ENCODE peak calls at places on chromosomes 12 and 14, in four cellular contexts. K, R, M and G are unnamed samples.

GRCh38 chr12:42584539-42585174 is 4.9 kb downstream of the PRICKLE1 start:
- DNase-seq in K (no peak), M (no peak), R (no peak), G (no peak)

GRCh38 chr12:72141381-72141780 is 130.8 kb upstream of the TRHDE start:
- DNase-seq in R (no peak), M (no peak), K (no peak), G (no peak)

GRCh38 chr12:114562654-114563053 is 121.3 kb downstream of the TBX3 start:
- DNase-seq in K (no peak), R (no peak), M (no peak), G (no peak)

GRCh38 chr14:68921049-68921448 is 58.1 kb downstream of the ACTN1 start:
- DNase-seq in R (no peak), M (no peak), K (no peak), G (no peak)

GRCh38 chr14:89027097-89027740 is 202.8 kb downstream of the TTC8 start:
- DNase-seq in M (peak; percentile 61), R (peak; percentile 51), K (peak; percentile 66), G (peak; percentile 54)

GRCh38 chr12:104643921-104644669 is 187.3 kb downstream of the CHST11 start:
- DNase-seq in R (no peak), M (peak; percentile 68), K (no peak), G (peak; percentile 10)

GRCh38 chr14:34374998-34375740 is 86.9 kb downstream of the SPTSSA start:
- DNase-seq in K (no peak), M (no peak), R (no peak), G (peak; percentile 88)

GRCh38 chr12:8038659-8039114 is 6.2 kb downstream of the FOXJ2 start:
- DNase-seq in R (no peak), M (peak; percentile 84), K (no peak), G (peak; percentile 51)

GRCh38 chr12:107317751-107318553 is 224.6 kb upstream of the CRY1 start:
- DNase-seq in K (peak; percentile 86), M (peak; percentile 75), R (peak; percentile 75), G (peak; percentile 93)

GRCh38 chr14:67453575-67454300 is 34.8 kb downstream of the TMEM229B start:
- DNase-seq in M (no peak), K (no peak), R (no peak), G (no peak)

GRCh38 chr12:15962760-15963159 is 51.6 kb downstream of the DERA start:
- DNase-seq in M (no peak), K (no peak), R (no peak), G (no peak)

GRCh38 chr14:104240426-104241157 is 102.2 kb downstream of the KIF26A start:
- DNase-seq in K (no peak), R (no peak), M (peak; percentile 21), G (peak; percentile 50)

GRCh38 chr14:73787760-73788508 is 63.7 kb upstream of the PTGR2 start:
- DNase-seq in K (no peak), R (peak; percentile 50), M (no peak), G (no peak)

GRCh38 chr12:93776581-93777018 is 99.4 kb downstream of the CRADD start:
- DNase-seq in M (no peak), R (no peak), K (no peak), G (no peak)

GRCh38 chr12:570949-571794 is 92.1 kb downstream of the NINJ2 start:
- DNase-seq in M (peak; percentile 83), K (no peak), R (no peak), G (peak; percentile 78)

GRCh38 chr14:61520546-61520945 is 174.8 kb upstream of the HIF1A start:
- DNase-seq in K (no peak), R (no peak), M (no peak), G (no peak)

GRCh38 chr12:53743277-53744129 is 8.3 kb downstream of the CISTR start:
- DNase-seq in M (peak; percentile 61), K (peak; percentile 70), R (peak; percentile 57), G (peak; percentile 67)

GRCh38 chr12:105409881-105410471 is 79.5 kb downstream of the C12orf75 start:
- DNase-seq in K (peak; percentile 50), R (no peak), M (peak; percentile 26), G (peak; percentile 19)

GRCh38 chr14:64762044-64763034 is 58.1 kb downstream of the PLEKHG3 start:
- DNase-seq in K (no peak), R (peak; percentile 16), M (peak; percentile 93), G (peak; percentile 80)

GRCh38 chr14:97993508-97994019 is 1196.4 kb downstream of the VRK1 start:
- DNase-seq in M (no peak), R (no peak), K (no peak), G (no peak)

GRCh38 chr12:121793501-121793835 is at the start of gene RHOF:
- DNase-seq in R (no peak), K (peak; percentile 48), M (peak; percentile 68), G (peak; percentile 55)

GRCh38 chr14:70713096-70713875 is 71.6 kb downstream of the TTC9 start:
- DNase-seq in R (no peak), K (no peak), M (no peak), G (no peak)

GRCh38 chr14:54567224-54567633 is 301 bp downstream of the SAMD4A start:
- DNase-seq in M (peak; percentile 26), R (no peak), K (peak; percentile 46), G (peak; percentile 10)

GRCh38 chr12:50614167-50614762 is 109.5 kb downstream of the DIP2B start:
- DNase-seq in M (no peak), K (no peak), R (no peak), G (no peak)

GRCh38 chr12:6133642-6134041 is 9.2 kb upstream of the VWF start:
- DNase-seq in M (no peak), K (no peak), R (no peak), G (no peak)

GRCh38 chr12:3116106-3116898 is 39.1 kb downstream of the TSPAN9 start:
- DNase-seq in K (no peak), M (no peak), R (no peak), G (no peak)

GRCh38 chr14:90809530-90810312 is 6.5 kb downstream of the TTC7B start:
- DNase-seq in M (no peak), K (no peak), R (no peak), G (no peak)

GRCh38 chr14:52840916-52841315 is 49.5 kb upstream of the GNPNAT1 start:
- DNase-seq in R (no peak), K (no peak), M (no peak), G (no peak)

GRCh38 chr12:52850681-52851080 is 1.9 kb upstream of the KRT78 start:
- DNase-seq in R (no peak), M (no peak), K (no peak), G (no peak)

GRCh38 chr12:64383675-64384074 is 6.9 kb downstream of the C12orf56 start:
- DNase-seq in R (no peak), M (no peak), K (no peak), G (no peak)

GRCh38 chr14:104786091-104786586 is 9.4 kb downstream of the AKT1 start:
- DNase-seq in R (no peak), M (no peak), K (no peak), G (no peak)

GRCh38 chr12:32595251-32595650 is 83.8 kb upstream of the DNM1L start:
- DNase-seq in R (no peak), K (no peak), M (no peak), G (no peak)